ENCODE peak calls at places on chromosomes 3 and 15, in six cellular contexts. One of them, this sample, is unnamed.

GRCh38 chr3:14397531-14397930 is 4.9 kb upstream of the SLC6A6 start:
- DNase-seq in kidney: no peak
- DNase-seq in hypothalamus: no peak
- DNase-seq in tibial artery: no peak
- DNase-seq in SJSA1: no peak
- DNase-seq in ovary: no peak
- DNase-seq in this sample: no peak

GRCh38 chr15:80010131-80010673 is 39.2 kb upstream of the BCL2A1 start:
- DNase-seq in tibial artery: no peak
- DNase-seq in hypothalamus: no peak
- DNase-seq in SJSA1: peak
- DNase-seq in ovary: no peak
- DNase-seq in kidney: no peak
- DNase-seq in this sample: no peak

GRCh38 chr3:14466179-14466903 is 63.9 kb downstream of the SLC6A6 start:
- DNase-seq in tibial artery: no peak
- DNase-seq in kidney: peak
- DNase-seq in SJSA1: no peak
- DNase-seq in ovary: no peak
- DNase-seq in hypothalamus: no peak
- DNase-seq in this sample: no peak

GRCh38 chr15:39944711-39945110 is 10.8 kb downstream of the EIF2AK4 start:
- DNase-seq in SJSA1: no peak
- DNase-seq in kidney: no peak
- DNase-seq in ovary: no peak
- DNase-seq in hypothalamus: no peak
- DNase-seq in tibial artery: no peak
- DNase-seq in this sample: no peak

GRCh38 chr3:171778493-171778892 is 31.8 kb downstream of the PLD1 start:
- DNase-seq in hypothalamus: no peak
- DNase-seq in SJSA1: no peak
- DNase-seq in ovary: no peak
- DNase-seq in kidney: no peak
- DNase-seq in tibial artery: no peak
- DNase-seq in this sample: no peak

GRCh38 chr3:89964347-89964746 is 856.9 kb downstream of the EPHA3 start:
- DNase-seq in tibial artery: no peak
- DNase-seq in kidney: no peak
- DNase-seq in ovary: no peak
- DNase-seq in hypothalamus: no peak
- DNase-seq in SJSA1: no peak
- DNase-seq in this sample: no peak

GRCh38 chr3:8555705-8556314 is 54.2 kb downstream of the LMCD1 start:
- DNase-seq in hypothalamus: no peak
- DNase-seq in kidney: no peak
- DNase-seq in tibial artery: no peak
- DNase-seq in ovary: no peak
- DNase-seq in SJSA1: no peak
- DNase-seq in this sample: no peak

GRCh38 chr15:76206325-76206976 is 104.8 kb downstream of the ETFA start:
- DNase-seq in hypothalamus: peak
- DNase-seq in tibial artery: peak
- DNase-seq in kidney: peak
- DNase-seq in ovary: peak
- DNase-seq in SJSA1: no peak
- DNase-seq in this sample: peak

GRCh38 chr15:66698318-66698961 is 3.6 kb upstream of the SMAD6 start:
- DNase-seq in hypothalamus: no peak
- DNase-seq in SJSA1: peak
- DNase-seq in kidney: peak
- DNase-seq in tibial artery: peak
- DNase-seq in ovary: peak
- DNase-seq in this sample: no peak

GRCh38 chr3:32391643-32392529 is at the start of gene CMTM7:
- DNase-seq in tibial artery: peak
- DNase-seq in kidney: peak
- DNase-seq in ovary: peak
- DNase-seq in SJSA1: peak
- DNase-seq in hypothalamus: no peak
- DNase-seq in this sample: peak

GRCh38 chr3:51931756-51932155 is 9.9 kb downstream of the RRP9 start:
- DNase-seq in SJSA1: no peak
- DNase-seq in tibial artery: no peak
- DNase-seq in kidney: no peak
- DNase-seq in ovary: no peak
- DNase-seq in hypothalamus: no peak
- DNase-seq in this sample: no peak

GRCh38 chr15:68345481-68345880 is 67.9 kb downstream of the FEM1B start:
- DNase-seq in tibial artery: no peak
- DNase-seq in kidney: no peak
- DNase-seq in hypothalamus: no peak
- DNase-seq in SJSA1: no peak
- DNase-seq in ovary: no peak
- DNase-seq in this sample: peak

GRCh38 chr3:94043285-94043684 is 14.9 kb upstream of the STX19 start:
- DNase-seq in hypothalamus: no peak
- DNase-seq in SJSA1: no peak
- DNase-seq in ovary: no peak
- DNase-seq in kidney: no peak
- DNase-seq in tibial artery: no peak
- DNase-seq in this sample: no peak

GRCh38 chr3:129360705-129361460 is 67.6 kb downstream of the EFCAB12 start:
- DNase-seq in tibial artery: no peak
- DNase-seq in kidney: no peak
- DNase-seq in ovary: no peak
- DNase-seq in hypothalamus: no peak
- DNase-seq in SJSA1: no peak
- DNase-seq in this sample: no peak

GRCh38 chr3:194761384-194761783 is 75.7 kb downstream of the FAM43A start:
- DNase-seq in SJSA1: no peak
- DNase-seq in tibial artery: no peak
- DNase-seq in kidney: no peak
- DNase-seq in hypothalamus: no peak
- DNase-seq in ovary: no peak
- DNase-seq in this sample: no peak

GRCh38 chr3:36546196-36546595 is 165.9 kb downstream of the STAC start:
- DNase-seq in tibial artery: no peak
- DNase-seq in SJSA1: no peak
- DNase-seq in hypothalamus: no peak
- DNase-seq in kidney: no peak
- DNase-seq in ovary: no peak
- DNase-seq in this sample: no peak

GRCh38 chr3:73719413-73719831 is 94.7 kb upstream of the PDZRN3 start:
- DNase-seq in tibial artery: no peak
- DNase-seq in SJSA1: no peak
- DNase-seq in ovary: peak
- DNase-seq in hypothalamus: no peak
- DNase-seq in kidney: no peak
- DNase-seq in this sample: no peak

GRCh38 chr3:189771842-189772494 is 140.8 kb downstream of the TP63 start:
- DNase-seq in SJSA1: no peak
- DNase-seq in tibial artery: no peak
- DNase-seq in hypothalamus: no peak
- DNase-seq in ovary: no peak
- DNase-seq in kidney: no peak
- DNase-seq in this sample: no peak

GRCh38 chr3:128736598-128736997 is 10.6 kb downstream of the RAB7A start:
- DNase-seq in kidney: no peak
- DNase-seq in hypothalamus: no peak
- DNase-seq in ovary: no peak
- DNase-seq in SJSA1: no peak
- DNase-seq in tibial artery: no peak
- DNase-seq in this sample: no peak

GRCh38 chr3:51386159-51386851 is 1.2 kb downstream of the MANF start:
- DNase-seq in hypothalamus: no peak
- DNase-seq in SJSA1: no peak
- DNase-seq in ovary: no peak
- DNase-seq in tibial artery: no peak
- DNase-seq in kidney: peak
- DNase-seq in this sample: no peak

GRCh38 chr3:45978348-45978747 is 17.3 kb downstream of the FYCO1 start:
- DNase-seq in kidney: no peak
- DNase-seq in SJSA1: no peak
- DNase-seq in ovary: no peak
- DNase-seq in tibial artery: no peak
- DNase-seq in hypothalamus: no peak
- DNase-seq in this sample: no peak